ENCODE peak calls at places on chromosomes 2 and 18, in seven cellular contexts. D is Right ventricle myocardium superior, P is mesendoderm, T is MM.1S, Z is neuronal stem cell, R is T-helper 1 cell, L is GM04504. Q is an unnamed sample.

GRCh38 chr2:17830053-17831034 is 14.1 kb downstream of the MSGN1 start:
- DNase-seq in T (peak), Z (peak), P (peak), D (peak), L (peak), R (peak), Q (peak)

GRCh38 chr2:44268259-44268649 is 7.0 kb upstream of the SLC3A1 start:
- DNase-seq in R (no peak), T (no peak), D (no peak), Z (no peak), P (peak), L (no peak), Q (peak)

GRCh38 chr18:63271881-63272299 is 47.7 kb downstream of the BCL2 start:
- DNase-seq in R (no peak), T (no peak), P (no peak), L (no peak), D (no peak), Z (no peak), Q (no peak)

GRCh38 chr18:71209944-71210343 is 921.1 kb downstream of the SOCS6 start:
- DNase-seq in L (no peak), T (no peak), D (no peak), R (no peak), P (no peak), Z (no peak), Q (no peak)

GRCh38 chr2:64276417-64277095 is 132.3 kb upstream of the PELI1 start:
- DNase-seq in T (no peak), R (no peak), L (no peak), D (no peak), Z (no peak), P (peak), Q (peak)

GRCh38 chr2:112164876-112165275 is 26.7 kb downstream of the FBLN7 start:
- DNase-seq in D (no peak), L (no peak), P (no peak), T (no peak), Z (no peak), R (no peak), Q (no peak)

GRCh38 chr2:10410001-10410671 is 38.0 kb downstream of the ODC1 start:
- DNase-seq in Z (no peak), D (no peak), L (no peak), T (peak), R (no peak), P (no peak), Q (no peak)

GRCh38 chr2:158656492-158657190 is 138.5 kb upstream of the DAPL1 start:
- DNase-seq in D (no peak), Z (no peak), P (no peak), R (no peak), T (no peak), L (no peak), Q (no peak)

GRCh38 chr2:95121495-95122196 is at the start of gene MRPS5:
- DNase-seq in D (peak), T (peak), Z (peak), R (peak), L (peak), P (peak), Q (peak)

GRCh38 chr2:38720613-38721241 is 30.4 kb downstream of the SRSF7 start:
- DNase-seq in R (no peak), T (peak), D (peak), P (peak), Z (no peak), L (peak), Q (peak)

GRCh38 chr2:44777542-44777941 is 164.0 kb upstream of the SIX3 start:
- DNase-seq in D (peak), Z (no peak), L (no peak), R (no peak), T (no peak), P (peak), Q (peak)

GRCh38 chr18:21684731-21685130 is 19.8 kb downstream of the ABHD3 start:
- DNase-seq in Z (no peak), R (no peak), D (no peak), P (no peak), L (no peak), T (no peak), Q (no peak)

GRCh38 chr2:237278593-237278992 is 135.4 kb downstream of the COL6A3 start:
- DNase-seq in D (peak), R (no peak), Z (no peak), L (peak), P (no peak), T (no peak), Q (no peak)

GRCh38 chr2:151302879-151303278 is 13.4 kb upstream of the NMI start:
- DNase-seq in D (no peak), R (no peak), Z (no peak), T (no peak), L (peak), P (no peak), Q (peak)

GRCh38 chr18:63997606-63998005 is 27.7 kb downstream of the SERPINB8 start:
- DNase-seq in L (no peak), R (no peak), D (no peak), Z (no peak), T (no peak), P (no peak), Q (peak)

GRCh38 chr2:184879671-184880070 is 281.3 kb downstream of the ZNF804A start:
- DNase-seq in P (no peak), T (no peak), L (no peak), D (no peak), Z (no peak), R (no peak), Q (no peak)

GRCh38 chr18:61765097-61765496 is 127.7 kb downstream of the RNF152 start:
- DNase-seq in P (peak), T (no peak), L (peak), R (no peak), D (no peak), Z (peak), Q (peak)

GRCh38 chr18:22173221-22173927 is 4.0 kb downstream of the GATA6 start:
- DNase-seq in R (no peak), Z (no peak), T (no peak), L (no peak), D (no peak), P (no peak), Q (no peak)

GRCh38 chr2:112682101-112682500 is 36.4 kb downstream of the SLC20A1 start:
- DNase-seq in Z (no peak), L (no peak), T (no peak), R (no peak), D (no peak), P (no peak), Q (no peak)

GRCh38 chr2:150484006-150484405 is 3.5 kb downstream of the RND3 start:
- DNase-seq in P (no peak), L (peak), D (no peak), R (no peak), Z (no peak), T (no peak), Q (peak)